ENCODE peak calls at places on chromosomes 2 and 18, in five cellular contexts. O, X, L, H and K are unnamed samples.

GRCh38 chr2:146666336-146666735 is 1178.5 kb upstream of the ACVR2A start:
- DNase-seq in H (no peak), O (no peak), L (no peak), X (no peak), K (no peak)

GRCh38 chr2:110804915-110805314 is 72.5 kb downstream of the ACOXL start:
- DNase-seq in X (no peak), L (no peak), H (no peak), O (no peak), K (no peak)

GRCh38 chr2:172404824-172405223 is 22.6 kb upstream of the ITGA6 start:
- DNase-seq in L (no peak), O (no peak), H (no peak), X (no peak), K (no peak)

GRCh38 chr2:151159109-151159690 is 102.5 kb downstream of the RBM43 start:
- DNase-seq in H (no peak), L (no peak), O (no peak), X (no peak), K (no peak)

GRCh38 chr2:219987830-219988229 is 360.4 kb downstream of the SLC4A3 start:
- DNase-seq in H (no peak), L (no peak), O (no peak), X (no peak), K (no peak)

GRCh38 chr2:207252979-207253640 is 87.4 kb upstream of the KLF7 start:
- DNase-seq in X (peak; percentile 56), O (no peak), L (no peak), H (no peak), K (no peak)

GRCh38 chr2:30932850-30933249 is 125.6 kb upstream of the CAPN13 start:
- DNase-seq in H (no peak), O (no peak), L (no peak), X (no peak), K (no peak)

GRCh38 chr2:28422903-28423741 is 30.5 kb downstream of the FOSL2 start:
- DNase-seq in L (no peak), O (no peak), H (no peak), X (no peak), K (no peak)

GRCh38 chr2:199468561-199469513 is 11.1 kb upstream of the SATB2 start:
- DNase-seq in X (peak; percentile 27), O (peak; percentile 85), H (no peak), L (no peak), K (no peak)

GRCh38 chr2:188765522-188765921 is 208.7 kb upstream of the COL3A1 start:
- DNase-seq in H (no peak), O (no peak), X (no peak), L (peak; percentile 2), K (no peak)

GRCh38 chr2:26696352-26696816 is 3.9 kb downstream of the KCNK3 start:
- DNase-seq in X (no peak), H (no peak), L (no peak), O (no peak), K (no peak)

GRCh38 chr2:176151199-176152099 is at the start of gene HOXD4:
- DNase-seq in X (no peak), O (no peak), H (no peak), L (no peak), K (no peak)

GRCh38 chr2:113157108-113157896 is 16.5 kb upstream of the PSD4 start:
- DNase-seq in L (peak; percentile 66), X (peak; percentile 44), O (peak; percentile 77), H (no peak), K (no peak)

GRCh38 chr18:45719106-45719505 is 4.9 kb upstream of the SLC14A1 start:
- DNase-seq in H (no peak), X (no peak), L (no peak), O (no peak), K (no peak)

GRCh38 chr2:2328847-2329246 is 2.2 kb downstream of the MYT1L start:
- DNase-seq in O (no peak), L (peak; percentile 5), H (no peak), X (no peak), K (no peak)

GRCh38 chr2:166762746-166763145 is 125.5 kb upstream of the XIRP2 start:
- DNase-seq in H (no peak), O (no peak), L (no peak), X (no peak), K (no peak)

GRCh38 chr2:237298323-237299118 is 115.4 kb downstream of the COL6A3 start:
- DNase-seq in H (no peak), L (no peak), O (no peak), X (peak; percentile 33), K (no peak)

GRCh38 chr18:45166341-45167108 is 448.8 kb upstream of the SLC14A2 start:
- DNase-seq in H (no peak), L (no peak), O (peak; percentile 46), X (no peak), K (no peak)

GRCh38 chr2:16948073-16948472 is 282.4 kb upstream of the CYRIA start:
- DNase-seq in H (no peak), O (no peak), L (no peak), X (no peak), K (no peak)

GRCh38 chr2:2716771-2717170 is 385.7 kb upstream of the MYT1L start:
- DNase-seq in X (no peak), O (no peak), H (no peak), L (no peak), K (no peak)

GRCh38 chr18:55778731-55779460 is 190.9 kb upstream of the TCF4 start:
- DNase-seq in O (no peak), H (no peak), X (peak; percentile 45), L (no peak), K (no peak)

GRCh38 chr18:12029786-12030571 is 48.7 kb downstream of the IMPA2 start:
- DNase-seq in O (no peak), L (no peak), H (peak; percentile 17), X (no peak), K (no peak)

GRCh38 chr2:172395503-172395902 is 31.9 kb upstream of the ITGA6 start:
- DNase-seq in H (no peak), O (no peak), X (no peak), L (no peak), K (no peak)

GRCh38 chr2:128604045-128604444 is 285.4 kb upstream of the HS6ST1 start:
- DNase-seq in H (peak; percentile 2), O (no peak), L (no peak), X (no peak), K (peak; percentile 33)

GRCh38 chr2:238459081-238459629 is 32.4 kb downstream of the ASB1 start:
- DNase-seq in X (no peak), L (no peak), H (peak; percentile 29), O (no peak), K (no peak)

GRCh38 chr18:48632676-48633257 is 93.9 kb downstream of the CTIF start:
- DNase-seq in H (no peak), L (no peak), O (no peak), X (no peak), K (no peak)

GRCh38 chr2:9206991-9207640 is 504 bp downstream of the ASAP2 start:
- DNase-seq in H (peak; percentile 47), O (peak; percentile 31), L (no peak), X (peak; percentile 82), K (no peak)

GRCh38 chr18:51013259-51013658 is 16.8 kb upstream of the SMAD4 start:
- DNase-seq in O (no peak), H (no peak), L (no peak), X (no peak), K (no peak)

GRCh38 chr18:79222790-79223189 is 153.6 kb downstream of the ATP9B start:
- DNase-seq in L (no peak), X (no peak), O (no peak), H (no peak), K (no peak)

GRCh38 chr18:23198217-23198845 is 63.0 kb downstream of the CABLES1 start:
- DNase-seq in X (no peak), L (no peak), O (no peak), H (no peak), K (no peak)

GRCh38 chr2:225104321-225104720 is 62.1 kb upstream of the DOCK10 start:
- DNase-seq in H (no peak), O (no peak), L (no peak), X (no peak), K (no peak)

GRCh38 chr2:189276277-189276676 is 96.7 kb upstream of the COL5A2 start:
- DNase-seq in L (no peak), X (no peak), O (no peak), H (no peak), K (no peak)

GRCh38 chr2:233912799-233913423 is 4.3 kb upstream of the TRPM8 start:
- DNase-seq in L (peak; percentile 12), X (no peak), O (no peak), H (no peak), K (no peak)

GRCh38 chr2:31828891-31829290 is 181.9 kb downstream of the MEMO1 start:
- DNase-seq in O (no peak), L (no peak), H (no peak), X (no peak), K (no peak)

GRCh38 chr2:210663574-210663973 is 107.2 kb downstream of the CPS1 start:
- DNase-seq in O (no peak), L (no peak), H (no peak), X (peak; percentile 40), K (no peak)
- TF ChIP-seq EP300 in O (no peak), L (no peak), H (no peak), X (no peak), K (no peak)

DNA sequence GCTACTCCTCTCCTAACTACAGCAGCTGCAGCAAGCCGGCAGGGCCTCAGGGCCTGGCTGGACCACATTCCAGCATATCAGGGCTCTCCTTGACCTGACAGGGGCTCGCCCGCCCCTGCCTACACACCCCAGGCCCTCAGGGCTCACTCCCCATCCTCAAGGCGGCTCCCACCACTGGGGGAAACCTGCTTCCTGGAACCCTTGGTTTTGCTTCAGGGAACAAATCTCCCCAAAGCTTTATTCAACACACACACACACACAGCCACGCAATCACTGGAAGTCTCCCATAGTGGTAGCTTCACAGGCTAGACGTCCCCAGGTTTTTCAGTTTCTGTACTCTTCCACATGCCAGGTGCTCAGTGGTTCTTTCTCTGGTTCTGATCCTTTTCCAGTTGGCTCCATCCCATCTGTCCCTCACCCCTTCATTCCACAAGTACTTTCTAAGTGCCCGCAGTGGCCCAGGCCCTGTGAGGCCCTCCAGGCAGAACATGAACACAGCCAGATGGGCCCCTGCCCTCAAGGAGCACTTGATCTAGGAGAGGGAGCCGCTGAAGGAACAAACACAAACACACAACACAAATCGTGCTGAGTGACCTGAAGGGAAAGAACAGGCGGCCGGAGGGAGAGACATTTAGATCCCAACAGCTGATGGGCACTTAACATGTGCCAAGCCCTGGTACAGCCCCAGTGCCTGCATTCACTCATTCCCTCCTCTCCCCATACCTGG is 51.1 kb downstream of the TNS1 start:
- DNase-seq in X (no peak), L (no peak), H (peak; percentile 60), O (no peak), K (peak; percentile 49)
- H3K4me1 ChIP-seq in X (peaks cover 72% of the 10 kb centered on the region), L (no peaks in the 10 kb centered on the region), H (peaks cover 71% of the 10 kb centered on the region), O (peaks cover 42% of the 10 kb centered on the region), K (peaks cover 74% of the 10 kb centered on the region)

GRCh38 chr2:96369186-96369585 is 33.6 kb downstream of the NCAPH start:
- DNase-seq in H (no peak), O (no peak), L (no peak), X (no peak), K (no peak)
- H3K36me3 ChIP-seq in H (no peaks in the 10 kb centered on the region), O (no peaks in the 10 kb centered on the region), L (peaks cover 90% of the 10 kb centered on the region), X (peaks cover 22% of the 10 kb centered on the region), K (no peaks in the 10 kb centered on the region)

GRCh38 chr2:59093571-59093970 is 852.4 kb upstream of the FANCL start:
- DNase-seq in O (no peak), L (no peak), X (no peak), H (no peak), K (no peak)

DNA sequence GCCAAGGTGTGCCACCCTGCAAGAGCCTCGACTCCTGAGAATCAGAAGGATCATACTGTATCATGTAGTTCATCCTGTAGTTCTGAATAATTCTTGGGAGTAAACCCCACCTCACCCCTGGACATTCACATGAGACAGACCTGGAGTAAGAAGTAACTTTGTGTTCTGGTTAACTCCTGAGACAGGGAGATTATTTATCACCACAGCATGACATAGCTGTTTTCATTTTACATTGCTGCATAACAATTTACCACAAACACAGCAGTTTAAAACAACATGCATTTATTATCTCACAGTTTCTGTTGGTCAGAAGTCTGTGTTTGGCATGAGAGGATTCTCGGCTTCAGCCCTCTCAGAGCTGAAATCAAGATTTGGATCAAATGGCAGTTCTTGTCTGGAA is 855.8 kb upstream of the FANCL start:
- DNase-seq in L (no peak), H (no peak), O (no peak), X (no peak), K (no peak)
- TF ChIP-seq EP300 in L (no peak), H (no peak), O (no peak), X (no peak), K (no peak)